ENCODE peak calls at places on chromosomes 13 and 19, in eight cellular contexts. One of them, this sample, is unnamed.

GRCh38 chr13:66532146-66532545 is 698.0 kb downstream of the PCDH9 start:
- DNase-seq in neuronal stem cell: no peak
- DNase-seq in GM23248: no peak
- DNase-seq in H9: no peak
- DNase-seq in astrocyte: peak; percentile 72
- DNase-seq in colonic mucosa: no peak
- DNase-seq in endothelial cell of umbilical vein: no peak
- DNase-seq in keratinocyte: no peak
- DNase-seq in this sample: peak; percentile 90

GRCh38 chr19:44684892-44685847 is 13.8 kb upstream of the CEACAM16 start:
- DNase-seq in neuronal stem cell: peak; percentile 17
- DNase-seq in GM23248: peak; percentile 93
- DNase-seq in H9: peak; percentile 51
- DNase-seq in astrocyte: peak; percentile 96
- DNase-seq in colonic mucosa: no peak
- DNase-seq in endothelial cell of umbilical vein: peak; percentile 97
- DNase-seq in keratinocyte: no peak
- DNase-seq in this sample: peak; percentile 97

GRCh38 chr13:30276178-30276577 is 31.2 kb downstream of the KATNAL1 start:
- DNase-seq in neuronal stem cell: no peak
- DNase-seq in GM23248: no peak
- DNase-seq in H9: no peak
- DNase-seq in astrocyte: peak; percentile 67
- DNase-seq in colonic mucosa: no peak
- DNase-seq in endothelial cell of umbilical vein: no peak
- DNase-seq in keratinocyte: no peak
- DNase-seq in this sample: no peak

GRCh38 chr19:58356971-58357797 is 3.9 kb upstream of the A1BG start:
- DNase-seq in neuronal stem cell: no peak
- DNase-seq in GM23248: peak; percentile 40
- DNase-seq in H9: peak; percentile 45
- DNase-seq in astrocyte: no peak
- DNase-seq in colonic mucosa: no peak
- DNase-seq in endothelial cell of umbilical vein: no peak
- DNase-seq in keratinocyte: no peak
- DNase-seq in this sample: no peak

GRCh38 chr13:75299913-75300862 is 181.8 kb downstream of the TBC1D4 start:
- DNase-seq in neuronal stem cell: no peak
- DNase-seq in GM23248: peak; percentile 55
- DNase-seq in H9: no peak
- DNase-seq in astrocyte: peak; percentile 55
- DNase-seq in colonic mucosa: no peak
- DNase-seq in endothelial cell of umbilical vein: no peak
- DNase-seq in keratinocyte: no peak
- DNase-seq in this sample: peak; percentile 46

GRCh38 chr13:37058801-37059135 is 720 bp downstream of the SUPT20H start:
- DNase-seq in neuronal stem cell: no peak
- DNase-seq in GM23248: peak; percentile 64
- DNase-seq in H9: peak; percentile 27
- DNase-seq in astrocyte: no peak
- DNase-seq in colonic mucosa: peak; percentile 44
- DNase-seq in endothelial cell of umbilical vein: no peak
- DNase-seq in keratinocyte: no peak
- DNase-seq in this sample: no peak

GRCh38 chr13:23984541-23984940 is 87.2 kb upstream of the C1QTNF9B start:
- DNase-seq in neuronal stem cell: no peak
- DNase-seq in GM23248: no peak
- DNase-seq in H9: no peak
- DNase-seq in astrocyte: peak; percentile 50
- DNase-seq in colonic mucosa: no peak
- DNase-seq in endothelial cell of umbilical vein: no peak
- DNase-seq in keratinocyte: no peak
- DNase-seq in this sample: no peak

GRCh38 chr19:13762635-13763235 is 1.6 kb upstream of the MRI1 start:
- DNase-seq in neuronal stem cell: no peak
- DNase-seq in GM23248: no peak
- DNase-seq in H9: peak; percentile 44
- DNase-seq in astrocyte: no peak
- DNase-seq in colonic mucosa: no peak
- DNase-seq in endothelial cell of umbilical vein: no peak
- DNase-seq in keratinocyte: no peak
- DNase-seq in this sample: no peak

GRCh38 chr13:111947026-111947810 is 119.7 kb upstream of the SOX1 start:
- DNase-seq in neuronal stem cell: no peak
- DNase-seq in GM23248: no peak
- DNase-seq in H9: peak; percentile 15
- DNase-seq in astrocyte: no peak
- DNase-seq in colonic mucosa: no peak
- DNase-seq in endothelial cell of umbilical vein: no peak
- DNase-seq in keratinocyte: no peak
- DNase-seq in this sample: no peak

GRCh38 chr13:49877629-49878218 is 58.4 kb downstream of the SPRYD7 start:
- DNase-seq in neuronal stem cell: peak; percentile 36
- DNase-seq in GM23248: no peak
- DNase-seq in H9: no peak
- DNase-seq in astrocyte: no peak
- DNase-seq in colonic mucosa: no peak
- DNase-seq in endothelial cell of umbilical vein: no peak
- DNase-seq in keratinocyte: no peak
- DNase-seq in this sample: no peak

GRCh38 chr13:48570225-48570828 is 37.4 kb upstream of the RCBTB2 start:
- DNase-seq in neuronal stem cell: no peak
- DNase-seq in GM23248: no peak
- DNase-seq in H9: no peak
- DNase-seq in astrocyte: no peak
- DNase-seq in colonic mucosa: no peak
- DNase-seq in endothelial cell of umbilical vein: no peak
- DNase-seq in keratinocyte: no peak
- DNase-seq in this sample: no peak

GRCh38 chr13:48574036-48574796 is 41.3 kb upstream of the RCBTB2 start:
- DNase-seq in neuronal stem cell: no peak
- DNase-seq in GM23248: no peak
- DNase-seq in H9: no peak
- DNase-seq in astrocyte: no peak
- DNase-seq in colonic mucosa: no peak
- DNase-seq in endothelial cell of umbilical vein: no peak
- DNase-seq in keratinocyte: no peak
- DNase-seq in this sample: no peak

GRCh38 chr13:48567521-48568331 is 34.8 kb upstream of the RCBTB2 start:
- DNase-seq in neuronal stem cell: no peak
- DNase-seq in GM23248: peak; percentile 58
- DNase-seq in H9: no peak
- DNase-seq in astrocyte: no peak
- DNase-seq in colonic mucosa: no peak
- DNase-seq in endothelial cell of umbilical vein: peak; percentile 11
- DNase-seq in keratinocyte: no peak
- DNase-seq in this sample: no peak

GRCh38 chr13:48573213-48573612 is 40.3 kb upstream of the RCBTB2 start:
- DNase-seq in neuronal stem cell: no peak
- DNase-seq in GM23248: no peak
- DNase-seq in H9: no peak
- DNase-seq in astrocyte: no peak
- DNase-seq in colonic mucosa: no peak
- DNase-seq in endothelial cell of umbilical vein: peak; percentile 77
- DNase-seq in keratinocyte: no peak
- DNase-seq in this sample: no peak

DNA sequence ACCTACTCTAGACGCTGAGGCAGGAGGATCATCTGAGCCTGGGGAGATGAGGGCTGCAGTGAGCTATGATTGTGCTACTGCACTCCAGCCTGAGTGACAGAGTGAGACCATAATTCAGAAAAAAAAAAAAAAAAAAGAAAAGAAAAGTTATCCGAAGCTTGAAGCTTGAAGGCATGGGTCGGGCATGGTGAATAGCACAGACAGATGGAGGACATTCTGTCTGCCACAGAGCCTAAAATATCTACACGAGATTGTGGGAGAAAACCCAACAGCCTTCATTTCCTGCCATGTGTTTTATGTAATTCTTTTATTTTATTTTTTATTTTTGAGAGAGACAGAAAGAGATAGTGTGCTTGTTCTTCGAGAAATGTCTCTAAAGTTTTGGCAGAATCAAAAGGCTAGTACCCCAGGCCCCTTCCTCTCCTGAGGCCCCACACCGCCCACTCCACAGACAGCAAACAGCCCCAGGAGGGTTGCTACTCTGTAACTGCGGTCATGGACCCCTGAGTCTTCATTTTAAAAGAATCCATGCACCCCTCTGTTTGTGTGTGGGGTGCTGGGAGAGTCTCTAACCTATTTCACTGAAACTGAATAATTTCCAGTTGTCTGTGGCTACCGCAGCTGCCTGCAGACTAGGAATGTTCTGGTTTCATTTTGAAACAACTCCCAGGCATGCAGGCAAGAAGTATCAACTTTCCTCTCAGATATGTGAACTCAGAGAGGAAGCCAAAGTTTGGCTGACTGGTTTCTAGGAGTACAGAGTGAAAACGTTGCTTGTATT is 38.4 kb upstream of the RCBTB2 start:
- DNase-seq in neuronal stem cell: no peak
- DNase-seq in GM23248: peak; percentile 72
- DNase-seq in H9: no peak
- DNase-seq in astrocyte: peak; percentile 74
- DNase-seq in colonic mucosa: no peak
- DNase-seq in endothelial cell of umbilical vein: peak; percentile 45
- DNase-seq in keratinocyte: no peak
- DNase-seq in this sample: peak; percentile 81
- H3K9ac ChIP-seq in neuronal stem cell: no peak overlapping the region
- H3K9ac ChIP-seq in GM23248: peak overlapping the region; percentile 65
- H3K9ac ChIP-seq in H9: no peak overlapping the region
- H3K9ac ChIP-seq in astrocyte: peak overlapping the region; percentile 65
- H3K9ac ChIP-seq in colonic mucosa: no peak overlapping the region
- H3K9ac ChIP-seq in endothelial cell of umbilical vein: no peak overlapping the region
- H3K9ac ChIP-seq in keratinocyte: no peak overlapping the region
- H3K9ac ChIP-seq in this sample: peak overlapping the region; percentile 60

GRCh38 chr19:39119830-39120229 is 5.8 kb upstream of the PAK4 start:
- DNase-seq in neuronal stem cell: no peak
- DNase-seq in GM23248: no peak
- DNase-seq in H9: no peak
- DNase-seq in astrocyte: no peak
- DNase-seq in colonic mucosa: no peak
- DNase-seq in endothelial cell of umbilical vein: no peak
- DNase-seq in keratinocyte: no peak
- DNase-seq in this sample: no peak
- H3K9ac ChIP-seq in neuronal stem cell: no peak overlapping the region
- H3K9ac ChIP-seq in GM23248: no peak overlapping the region
- H3K9ac ChIP-seq in H9: no peak overlapping the region
- H3K9ac ChIP-seq in astrocyte: no peak overlapping the region
- H3K9ac ChIP-seq in colonic mucosa: no peak overlapping the region
- H3K9ac ChIP-seq in endothelial cell of umbilical vein: no peak overlapping the region
- H3K9ac ChIP-seq in keratinocyte: no peak overlapping the region
- H3K9ac ChIP-seq in this sample: no peak overlapping the region

GRCh38 chr19:10720607-10721125 is 2.8 kb downstream of the DNM2 start:
- DNase-seq in neuronal stem cell: no peak
- DNase-seq in GM23248: no peak
- DNase-seq in H9: no peak
- DNase-seq in astrocyte: no peak
- DNase-seq in colonic mucosa: no peak
- DNase-seq in endothelial cell of umbilical vein: no peak
- DNase-seq in keratinocyte: no peak
- DNase-seq in this sample: no peak

GRCh38 chr19:10717356-10718204 is at the start of gene DNM2:
- DNase-seq in neuronal stem cell: peak; percentile 100
- DNase-seq in GM23248: peak; percentile 100
- DNase-seq in H9: peak; percentile 100
- DNase-seq in astrocyte: peak; percentile 100
- DNase-seq in colonic mucosa: peak; percentile 99
- DNase-seq in endothelial cell of umbilical vein: peak; percentile 100
- DNase-seq in keratinocyte: peak; percentile 99
- DNase-seq in this sample: peak; percentile 100

GRCh38 chr19:10719466-10719961 is 1.6 kb downstream of the DNM2 start:
- DNase-seq in neuronal stem cell: no peak
- DNase-seq in GM23248: peak; percentile 41
- DNase-seq in H9: no peak
- DNase-seq in astrocyte: no peak
- DNase-seq in colonic mucosa: no peak
- DNase-seq in endothelial cell of umbilical vein: no peak
- DNase-seq in keratinocyte: no peak
- DNase-seq in this sample: no peak

GRCh38 chr19:10718205-10719196 is 622 bp downstream of the DNM2 start:
- DNase-seq in neuronal stem cell: no peak
- DNase-seq in GM23248: peak; percentile 75
- DNase-seq in H9: no peak
- DNase-seq in astrocyte: peak; percentile 8
- DNase-seq in colonic mucosa: no peak
- DNase-seq in endothelial cell of umbilical vein: peak; percentile 26
- DNase-seq in keratinocyte: no peak
- DNase-seq in this sample: peak; percentile 28

GRCh38 chr19:10717054-10717355 is 874 bp upstream of the DNM2 start:
- DNase-seq in neuronal stem cell: no peak
- DNase-seq in GM23248: no peak
- DNase-seq in H9: no peak
- DNase-seq in astrocyte: no peak
- DNase-seq in colonic mucosa: no peak
- DNase-seq in endothelial cell of umbilical vein: no peak
- DNase-seq in keratinocyte: no peak
- DNase-seq in this sample: no peak
- H3K9ac ChIP-seq in neuronal stem cell: no peak overlapping the region
- H3K9ac ChIP-seq in GM23248: peak overlapping the region; percentile 46
- H3K9ac ChIP-seq in H9: no peak overlapping the region
- H3K9ac ChIP-seq in astrocyte: peak overlapping the region; percentile 17
- H3K9ac ChIP-seq in colonic mucosa: no peak overlapping the region
- H3K9ac ChIP-seq in endothelial cell of umbilical vein: no peak overlapping the region
- H3K9ac ChIP-seq in keratinocyte: peak overlapping the region; percentile 14
- H3K9ac ChIP-seq in this sample: peak overlapping the region; percentile 50

DNA sequence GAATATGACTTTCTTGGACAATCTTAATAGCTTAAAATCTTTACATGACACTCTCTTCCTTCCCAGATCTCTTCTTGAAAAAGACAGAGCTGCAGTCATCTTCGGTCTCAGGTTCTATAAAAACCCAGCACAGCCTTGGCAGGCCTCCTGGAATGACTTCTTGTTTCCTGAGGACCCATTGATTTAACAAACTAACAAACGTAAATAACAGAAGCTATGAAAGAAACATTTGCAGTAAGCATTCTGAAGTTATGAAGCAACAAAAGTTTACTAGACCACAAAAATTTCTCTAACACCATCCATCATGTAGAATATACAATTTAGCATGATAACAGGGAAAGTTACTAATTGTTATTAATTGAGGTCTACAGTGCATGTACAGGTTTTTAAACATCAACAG is 62.8 kb upstream of the STARD13 start:
- DNase-seq in neuronal stem cell: no peak
- DNase-seq in GM23248: peak; percentile 48
- DNase-seq in H9: no peak
- DNase-seq in astrocyte: peak; percentile 80
- DNase-seq in colonic mucosa: no peak
- DNase-seq in endothelial cell of umbilical vein: no peak
- DNase-seq in keratinocyte: no peak
- DNase-seq in this sample: peak; percentile 85
- H3K9ac ChIP-seq in neuronal stem cell: no peak overlapping the region
- H3K9ac ChIP-seq in GM23248: no peak overlapping the region
- H3K9ac ChIP-seq in H9: no peak overlapping the region
- H3K9ac ChIP-seq in astrocyte: no peak overlapping the region
- H3K9ac ChIP-seq in colonic mucosa: no peak overlapping the region
- H3K9ac ChIP-seq in endothelial cell of umbilical vein: no peak overlapping the region
- H3K9ac ChIP-seq in keratinocyte: no peak overlapping the region
- H3K9ac ChIP-seq in this sample: peak overlapping the region; percentile 41

This sample was measured in IMR-90.